ENCODE peak calls at places on chromosomes 6 and 20, in ten cellular contexts. Y, Z, X, T, M, L, R, I, O and Q are unnamed samples.

GRCh38 chr20:24016560-24016959 is 28.0 kb upstream of the GGTLC1 start:
- DNase-seq in Y (no peak), Z (no peak), X (no peak), T (no peak), M (no peak), L (no peak), R (no peak), I (no peak), O (no peak), Q (no peak)

GRCh38 chr6:95133578-95133977 is 443.8 kb upstream of the MANEA start:
- DNase-seq in Y (no peak), Z (peak), X (no peak), T (no peak), M (no peak), L (no peak), R (no peak), I (peak), O (no peak), Q (no peak)

GRCh38 chr20:51392625-51393186 is 149.8 kb downstream of the NFATC2 start:
- DNase-seq in Y (no peak), Z (no peak), X (no peak), T (no peak), M (no peak), L (no peak), R (no peak), I (no peak), O (no peak), Q (no peak)

GRCh38 chr20:2244993-2245392 is 50.8 kb upstream of the TGM3 start:
- DNase-seq in Y (no peak), Z (no peak), X (no peak), T (no peak), M (no peak), L (no peak), R (no peak), I (no peak), O (no peak), Q (no peak)

GRCh38 chr6:129592516-129593232 is 117.3 kb downstream of the ARHGAP18 start:
- DNase-seq in Y (no peak), Z (no peak), X (no peak), T (no peak), M (no peak), L (no peak), R (no peak), I (no peak), O (no peak), Q (no peak)

GRCh38 chr6:9025796-9026195 is 590.5 kb upstream of the SLC35B3 start:
- DNase-seq in Y (no peak), Z (no peak), X (no peak), T (no peak), M (no peak), L (no peak), R (no peak), I (no peak), O (no peak), Q (no peak)

GRCh38 chr20:36836591-36837329 is 39.2 kb upstream of the TLDC2 start:
- DNase-seq in Y (no peak), Z (peak), X (no peak), T (peak), M (no peak), L (peak), R (peak), I (peak), O (no peak), Q (peak)

GRCh38 chr20:47493175-47493953 is 8.3 kb upstream of the NCOA3 start:
- DNase-seq in Y (no peak), Z (peak), X (peak), T (peak), M (peak), L (peak), R (peak), I (peak), O (peak), Q (peak)

GRCh38 chr6:135458051-135458450 is 39.5 kb downstream of the AHI1 start:
- DNase-seq in Y (no peak), Z (no peak), X (no peak), T (no peak), M (no peak), L (no peak), R (no peak), I (no peak), O (no peak), Q (no peak)

GRCh38 chr6:41049955-41050354 is 3.0 kb upstream of the APOBEC2 start:
- DNase-seq in Y (no peak), Z (no peak), X (no peak), T (no peak), M (no peak), L (no peak), R (no peak), I (no peak), O (no peak), Q (no peak)

GRCh38 chr20:57622579-57623381 is 2.6 kb upstream of the ZBP1 start:
- DNase-seq in Y (no peak), Z (peak), X (no peak), T (peak), M (peak), L (peak), R (peak), I (peak), O (peak), Q (no peak)

GRCh38 chr6:63516186-63516944 is 55.9 kb upstream of the LOC128125822 start:
- DNase-seq in Y (no peak), Z (no peak), X (no peak), T (no peak), M (no peak), L (no peak), R (no peak), I (peak), O (peak), Q (no peak)

GRCh38 chr6:7532821-7533220 is 8.7 kb upstream of the DSP start:
- DNase-seq in Y (no peak), Z (no peak), X (no peak), T (no peak), M (no peak), L (no peak), R (no peak), I (no peak), O (no peak), Q (no peak)

GRCh38 chr20:38873050-38873581 is 53.1 kb upstream of the FAM83D start:
- DNase-seq in Y (peak), Z (no peak), X (no peak), T (peak), M (no peak), L (no peak), R (no peak), I (no peak), O (no peak), Q (no peak)
- H3K27ac ChIP-seq in Y (peak), Z (no peak), X (no peak), T (peak), M (no peak), L (no peak), R (no peak), I (no peak), O (no peak), Q (no peak)

GRCh38 chr6:36028088-36028886 is 679 bp downstream of the MAPK14 start:
- DNase-seq in Y (no peak), Z (peak), X (no peak), T (peak), M (no peak), L (peak), R (peak), I (no peak), O (peak), Q (peak)
- TF ChIP-seq POLR2A in Y (no peak), Z (no peak), X (no peak), T (no peak), M (no peak), L (peak), R (no peak), I (no peak), O (no peak), Q (peak)

GRCh38 chr6:90187437-90188049 is 109.1 kb downstream of the BACH2 start:
- DNase-seq in Y (no peak), Z (no peak), X (no peak), T (no peak), M (no peak), L (no peak), R (no peak), I (no peak), O (no peak), Q (no peak)

GRCh38 chr6:90183587-90184333 is 112.9 kb downstream of the BACH2 start:
- DNase-seq in Y (no peak), Z (no peak), X (no peak), T (no peak), M (no peak), L (no peak), R (no peak), I (no peak), O (no peak), Q (no peak)

GRCh38 chr6:90180526-90180925 is 116.1 kb downstream of the BACH2 start:
- DNase-seq in Y (no peak), Z (no peak), X (no peak), T (no peak), M (no peak), L (no peak), R (no peak), I (no peak), O (no peak), Q (no peak)

GRCh38 chr6:90186637-90187361 is 109.8 kb downstream of the BACH2 start:
- DNase-seq in Y (no peak), Z (no peak), X (no peak), T (no peak), M (no peak), L (no peak), R (no peak), I (no peak), O (no peak), Q (no peak)

DNA sequence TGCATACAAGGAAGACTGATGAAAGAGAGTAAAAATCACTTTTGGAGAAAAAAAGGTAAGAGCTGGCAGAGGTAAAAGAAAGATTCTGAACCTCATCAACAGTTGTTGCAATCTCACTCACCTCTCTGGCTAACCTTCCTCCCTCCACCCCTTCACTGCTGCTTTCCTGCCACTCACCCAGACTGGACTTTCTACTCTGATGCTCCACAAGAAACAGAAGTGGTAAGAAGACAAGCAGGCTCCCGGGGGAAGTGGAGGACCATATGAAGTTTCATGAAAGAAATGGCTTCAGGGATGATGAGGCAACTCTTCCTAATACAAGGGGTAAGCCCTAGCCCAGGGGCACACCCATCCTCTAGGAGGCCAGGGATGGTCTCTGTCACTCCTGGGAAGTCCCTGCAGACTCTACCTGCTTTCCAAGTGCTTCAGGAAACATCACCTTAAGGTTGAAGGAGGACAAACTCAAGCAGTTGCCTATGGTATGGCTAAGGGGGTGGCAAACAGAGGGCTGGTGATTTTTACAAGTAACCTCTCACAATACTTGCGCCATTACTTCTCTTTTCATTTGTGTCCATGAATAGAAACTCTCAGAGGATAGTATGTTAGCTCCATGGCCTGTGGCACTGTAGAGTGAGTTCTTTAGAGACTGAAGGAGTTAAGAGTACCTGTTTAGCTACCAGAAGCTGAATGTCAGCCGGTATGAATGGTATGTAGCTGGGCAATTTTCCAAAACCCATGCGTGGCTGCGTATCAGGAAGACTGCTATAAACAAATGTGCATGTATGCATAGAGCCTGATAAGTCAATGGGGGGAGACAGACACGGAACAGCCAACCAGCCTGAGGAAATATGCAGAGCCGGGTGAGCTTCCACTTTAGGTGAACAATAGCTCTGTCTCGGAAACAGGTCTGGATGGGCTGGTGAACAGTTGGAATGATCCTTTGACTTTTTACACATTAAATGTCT is 112.0 kb downstream of the BACH2 start:
- DNase-seq in Y (no peak), Z (peak), X (no peak), T (no peak), M (no peak), L (peak), R (peak), I (peak), O (no peak), Q (no peak)
- H3K4me3 ChIP-seq in Y (no peak), Z (no peak), X (no peak), T (no peak), M (no peak), L (no peak), R (no peak), I (no peak), O (no peak), Q (no peak)

GRCh38 chr6:106161893-106162292 is 75.8 kb downstream of the PRDM1 start:
- DNase-seq in Y (no peak), Z (no peak), X (no peak), T (no peak), M (no peak), L (no peak), R (no peak), I (no peak), O (no peak), Q (no peak)

GRCh38 chr6:106159531-106159940 is 73.4 kb downstream of the PRDM1 start:
- DNase-seq in Y (no peak), Z (peak), X (no peak), T (no peak), M (no peak), L (no peak), R (no peak), I (peak), O (no peak), Q (no peak)

GRCh38 chr6:106158816-106159215 is 72.7 kb downstream of the PRDM1 start:
- DNase-seq in Y (no peak), Z (peak), X (no peak), T (no peak), M (no peak), L (no peak), R (no peak), I (no peak), O (no peak), Q (no peak)

GRCh38 chr6:106161475-106161874 is 75.3 kb downstream of the PRDM1 start:
- DNase-seq in Y (no peak), Z (no peak), X (no peak), T (no peak), M (no peak), L (no peak), R (no peak), I (no peak), O (no peak), Q (no peak)

DNA sequence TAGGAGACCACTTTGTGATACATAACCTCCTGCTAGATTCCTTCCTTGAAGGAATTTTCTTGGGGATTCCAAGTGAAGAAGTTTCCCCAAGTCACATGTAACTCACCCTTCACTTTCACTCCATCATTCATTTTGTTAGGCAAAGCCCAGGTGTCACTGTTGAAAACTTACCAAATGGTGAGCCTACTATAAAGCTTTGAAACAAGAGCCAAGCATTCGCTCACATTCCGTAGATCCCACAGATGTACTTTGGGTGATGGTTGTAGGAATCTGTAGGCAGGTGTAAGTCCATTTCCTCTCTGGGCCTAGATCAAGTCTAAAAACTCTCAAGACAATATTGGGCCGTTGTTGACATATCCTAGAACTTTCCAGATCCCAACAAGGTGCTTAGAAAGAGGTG is 74.1 kb downstream of the PRDM1 start:
- DNase-seq in Y (no peak), Z (no peak), X (no peak), T (no peak), M (no peak), L (no peak), R (no peak), I (no peak), O (no peak), Q (no peak)
- H3K27ac ChIP-seq in Y (no peak), Z (no peak), X (no peak), T (no peak), M (no peak), L (no peak), R (no peak), I (no peak), O (no peak), Q (no peak)

GRCh38 chr20:33025318-33025876 is 6.1 kb upstream of the BPIFB6 start:
- DNase-seq in Y (no peak), Z (no peak), X (no peak), T (no peak), M (no peak), L (no peak), R (no peak), I (no peak), O (no peak), Q (no peak)

GRCh38 chr20:33024609-33025317 is 6.7 kb upstream of the BPIFB6 start:
- DNase-seq in Y (no peak), Z (no peak), X (no peak), T (no peak), M (no peak), L (no peak), R (no peak), I (no peak), O (no peak), Q (no peak)

GRCh38 chr20:33023439-33024262 is 7.8 kb upstream of the BPIFB6 start:
- DNase-seq in Y (no peak), Z (no peak), X (no peak), T (no peak), M (no peak), L (no peak), R (no peak), I (no peak), O (no peak), Q (no peak)

GRCh38 chr20:33022733-33023438 is 8.6 kb upstream of the BPIFB6 start:
- DNase-seq in Y (no peak), Z (no peak), X (no peak), T (no peak), M (no peak), L (no peak), R (no peak), I (no peak), O (no peak), Q (no peak)

GRCh38 chr20:33024263-33024601 is 7.2 kb upstream of the BPIFB6 start:
- DNase-seq in Y (no peak), Z (no peak), X (no peak), T (no peak), M (no peak), L (no peak), R (no peak), I (no peak), O (no peak), Q (no peak)
- TF ChIP-seq POLR2A in Y (no peak), Z (no peak), X (no peak), T (no peak), M (no peak), L (no peak), R (no peak), I (no peak), O (no peak), Q (no peak)